ENCODE peak calls at places on chromosomes 13 and 19, in four cellular contexts. M is stimulated activated naive CD8-positive, alpha-beta T cell treated with anti-CD3 and anti-CD28 coated beads, Interleukin-15, Interleukin-2, amounts not matched to agents 100 U/mL and 50 U/mL, for 24 hours; T is CD4-positive, CD25-positive, alpha-beta regulatory T cell; L is NCI-H774. Z is an unnamed sample.

GRCh38 chr13:110361365-110361911 is 54.4 kb downstream of the COL4A2 start:
- DNase-seq in M (no peak), T (no peak), L (no peak), Z (no peak)

GRCh38 chr19:35120492-35120891 is 4.9 kb downstream of the FXYD3 start:
- DNase-seq in M (no peak), T (no peak), L (no peak), Z (no peak)

GRCh38 chr19:46408611-46409039 is 4.7 kb downstream of the CCDC8 start:
- DNase-seq in M (no peak), T (no peak), L (no peak), Z (no peak)

GRCh38 chr19:43435775-43436174 is 21.1 kb downstream of the TEX101 start:
- DNase-seq in M (no peak), T (no peak), L (no peak), Z (no peak)

GRCh38 chr13:45167611-45168554 is 33.0 kb downstream of the KCTD4 start:
- DNase-seq in M (no peak), T (no peak), L (no peak), Z (no peak)

GRCh38 chr19:48854103-48854502 is 14.3 kb downstream of the PLEKHA4 start:
- DNase-seq in M (no peak), T (no peak), L (no peak), Z (no peak)

GRCh38 chr19:48308695-48309586 is 16.4 kb upstream of the EMP3 start:
- DNase-seq in M (no peak), T (no peak), L (no peak), Z (no peak)

GRCh38 chr13:34357435-34358232 is 539.7 kb downstream of the RFC3 start:
- DNase-seq in M (no peak), T (no peak), L (no peak), Z (no peak)

GRCh38 chr19:39296055-39296645 is at the start of gene IFNL1:
- DNase-seq in M (no peak), T (no peak), L (no peak), Z (no peak)

GRCh38 chr19:43078311-43078710 is 4.2 kb downstream of the PSG2 start:
- DNase-seq in M (no peak), T (no peak), L (no peak), Z (no peak)

GRCh38 chr19:48135411-48135810 is 24.8 kb upstream of the PLA2G4C start:
- DNase-seq in M (peak), T (no peak), L (no peak), Z (no peak)

GRCh38 chr13:42660367-42660965 is 86.5 kb downstream of the TNFSF11 start:
- DNase-seq in M (no peak), T (no peak), L (no peak), Z (no peak)

GRCh38 chr19:14536926-14537692 is 7.7 kb downstream of the TECR start:
- DNase-seq in M (peak), T (no peak), L (no peak), Z (peak)

GRCh38 chr13:113400621-113401451 is 36.9 kb upstream of the GRTP1 start:
- DNase-seq in M (no peak), T (no peak), L (peak), Z (no peak)

GRCh38 chr13:40230833-40231266 is 435.6 kb downstream of the FOXO1 start:
- DNase-seq in M (no peak), T (no peak), L (no peak), Z (no peak)

GRCh38 chr13:108070491-108070890 is 144.8 kb downstream of the LIG4 start:
- DNase-seq in M (no peak), T (no peak), L (no peak), Z (no peak)

GRCh38 chr13:20363604-20364003 is 131.5 kb upstream of the GJB6 start:
- DNase-seq in M (no peak), T (no peak), L (no peak), Z (no peak)

GRCh38 chr19:55681131-55682087 is 6.4 kb downstream of the EPN1 start:
- DNase-seq in M (no peak), T (no peak), L (no peak), Z (no peak)

GRCh38 chr13:43054803-43055802 is 31.7 kb downstream of the DNAJC15 start:
- DNase-seq in M (no peak), T (no peak), L (no peak), Z (peak)

GRCh38 chr13:105153626-105154025 is 1381.8 kb downstream of the EFNB2 start:
- DNase-seq in M (no peak), T (no peak), L (no peak), Z (no peak)

GRCh38 chr13:80955487-80955886 is 614.6 kb upstream of the SPRY2 start:
- DNase-seq in M (no peak), T (no peak), L (no peak), Z (no peak)

GRCh38 chr19:46573679-46574522 is 27.2 kb upstream of the CALM3 start:
- DNase-seq in M (no peak), T (no peak), L (no peak), Z (no peak)